ENCODE peak calls at places on chromosomes 11 and 22, in eight cellular contexts. One of them, this sample, is unnamed.

GRCh38 chr11:73787643-73788537 is at the start of gene MRPL48:
- DNase-seq in astrocyte of the spinal cord: peak; percentile 95
- DNase-seq in PC-9: peak; percentile 88
- DNase-seq in colonic mucosa: peak; percentile 95
- DNase-seq in psoas muscle: peak; percentile 93
- DNase-seq in suprapubic skin: peak; percentile 92
- DNase-seq in kidney: peak; percentile 96
- DNase-seq in HFF-Myc: peak; percentile 85
- DNase-seq in this sample: peak; percentile 95

GRCh38 chr22:23105919-23106853 is 35.6 kb downstream of the RSPH14 start:
- DNase-seq in astrocyte of the spinal cord: no peak
- DNase-seq in PC-9: no peak
- DNase-seq in colonic mucosa: no peak
- DNase-seq in psoas muscle: no peak
- DNase-seq in suprapubic skin: no peak
- DNase-seq in kidney: no peak
- DNase-seq in HFF-Myc: no peak
- DNase-seq in this sample: no peak

GRCh38 chr11:121523581-121524232 is 70.9 kb upstream of the SORL1-AS1 start:
- DNase-seq in astrocyte of the spinal cord: no peak
- DNase-seq in PC-9: no peak
- DNase-seq in colonic mucosa: no peak
- DNase-seq in psoas muscle: no peak
- DNase-seq in suprapubic skin: no peak
- DNase-seq in kidney: no peak
- DNase-seq in HFF-Myc: no peak
- DNase-seq in this sample: peak; percentile 59

GRCh38 chr22:19066531-19067271 is 55.5 kb downstream of the DGCR2 start:
- DNase-seq in astrocyte of the spinal cord: peak; percentile 64
- DNase-seq in PC-9: no peak
- DNase-seq in colonic mucosa: no peak
- DNase-seq in psoas muscle: peak; percentile 42
- DNase-seq in suprapubic skin: no peak
- DNase-seq in kidney: no peak
- DNase-seq in HFF-Myc: no peak
- DNase-seq in this sample: peak; percentile 79

GRCh38 chr11:19683141-19683805 is 29.4 kb upstream of the NAV2 start:
- DNase-seq in astrocyte of the spinal cord: no peak
- DNase-seq in PC-9: no peak
- DNase-seq in colonic mucosa: no peak
- DNase-seq in psoas muscle: peak; percentile 78
- DNase-seq in suprapubic skin: peak; percentile 77
- DNase-seq in kidney: peak; percentile 76
- DNase-seq in HFF-Myc: no peak
- DNase-seq in this sample: no peak

GRCh38 chr11:134749040-134749586 is 337.1 kb upstream of the B3GAT1 start:
- DNase-seq in astrocyte of the spinal cord: no peak
- DNase-seq in PC-9: no peak
- DNase-seq in colonic mucosa: no peak
- DNase-seq in psoas muscle: no peak
- DNase-seq in suprapubic skin: no peak
- DNase-seq in kidney: no peak
- DNase-seq in HFF-Myc: no peak
- DNase-seq in this sample: peak; percentile 42

GRCh38 chr11:78138694-78139421 is 568 bp downstream of the ALG8 start:
- DNase-seq in astrocyte of the spinal cord: peak; percentile 15
- DNase-seq in PC-9: peak; percentile 60
- DNase-seq in colonic mucosa: peak; percentile 50
- DNase-seq in psoas muscle: no peak
- DNase-seq in suprapubic skin: no peak
- DNase-seq in kidney: no peak
- DNase-seq in HFF-Myc: no peak
- DNase-seq in this sample: no peak

GRCh38 chr11:82085493-82085892 is 648.2 kb downstream of the FAM181B start:
- DNase-seq in astrocyte of the spinal cord: no peak
- DNase-seq in PC-9: no peak
- DNase-seq in colonic mucosa: no peak
- DNase-seq in psoas muscle: no peak
- DNase-seq in suprapubic skin: no peak
- DNase-seq in kidney: no peak
- DNase-seq in HFF-Myc: no peak
- DNase-seq in this sample: no peak

GRCh38 chr11:64881476-64881875 is 3.1 kb upstream of the EHD1 start:
- DNase-seq in astrocyte of the spinal cord: no peak
- DNase-seq in PC-9: no peak
- DNase-seq in colonic mucosa: no peak
- DNase-seq in psoas muscle: no peak
- DNase-seq in suprapubic skin: no peak
- DNase-seq in kidney: peak; percentile 55
- DNase-seq in HFF-Myc: no peak
- DNase-seq in this sample: no peak

GRCh38 chr11:96306933-96307747 is 35.9 kb downstream of the MAML2 start:
- DNase-seq in astrocyte of the spinal cord: peak; percentile 99
- DNase-seq in PC-9: peak; percentile 100
- DNase-seq in colonic mucosa: peak; percentile 94
- DNase-seq in psoas muscle: peak; percentile 60
- DNase-seq in suprapubic skin: peak; percentile 94
- DNase-seq in kidney: peak; percentile 72
- DNase-seq in HFF-Myc: peak; percentile 99
- DNase-seq in this sample: peak; percentile 94

GRCh38 chr11:66509131-66509561 is 1.3 kb upstream of the BBS1 start:
- DNase-seq in astrocyte of the spinal cord: no peak
- DNase-seq in PC-9: no peak
- DNase-seq in colonic mucosa: no peak
- DNase-seq in psoas muscle: no peak
- DNase-seq in suprapubic skin: no peak
- DNase-seq in kidney: no peak
- DNase-seq in HFF-Myc: no peak
- DNase-seq in this sample: no peak

GRCh38 chr11:16215352-16215751 is 141.0 kb downstream of the SOX6 start:
- DNase-seq in astrocyte of the spinal cord: no peak
- DNase-seq in PC-9: no peak
- DNase-seq in colonic mucosa: no peak
- DNase-seq in psoas muscle: no peak
- DNase-seq in suprapubic skin: no peak
- DNase-seq in kidney: no peak
- DNase-seq in HFF-Myc: no peak
- DNase-seq in this sample: no peak

GRCh38 chr11:34613462-34614183 is 7.3 kb upstream of the EHF start:
- DNase-seq in astrocyte of the spinal cord: no peak
- DNase-seq in PC-9: no peak
- DNase-seq in colonic mucosa: peak; percentile 4
- DNase-seq in psoas muscle: no peak
- DNase-seq in suprapubic skin: no peak
- DNase-seq in kidney: no peak
- DNase-seq in HFF-Myc: no peak
- DNase-seq in this sample: no peak

GRCh38 chr11:130211781-130212401 is 52.3 kb downstream of the ST14 start:
- DNase-seq in astrocyte of the spinal cord: no peak
- DNase-seq in PC-9: no peak
- DNase-seq in colonic mucosa: peak; percentile 18
- DNase-seq in psoas muscle: no peak
- DNase-seq in suprapubic skin: peak; percentile 44
- DNase-seq in kidney: peak; percentile 56
- DNase-seq in HFF-Myc: no peak
- DNase-seq in this sample: peak; percentile 83

GRCh38 chr22:29877620-29878019 is 5.4 kb upstream of the MTMR3 start:
- DNase-seq in astrocyte of the spinal cord: peak; percentile 48
- DNase-seq in PC-9: no peak
- DNase-seq in colonic mucosa: no peak
- DNase-seq in psoas muscle: no peak
- DNase-seq in suprapubic skin: no peak
- DNase-seq in kidney: no peak
- DNase-seq in HFF-Myc: no peak
- DNase-seq in this sample: no peak

GRCh38 chr11:106271686-106272085 is 194.2 kb downstream of the AASDHPPT start:
- DNase-seq in astrocyte of the spinal cord: peak; percentile 19
- DNase-seq in PC-9: no peak
- DNase-seq in colonic mucosa: no peak
- DNase-seq in psoas muscle: no peak
- DNase-seq in suprapubic skin: no peak
- DNase-seq in kidney: no peak
- DNase-seq in HFF-Myc: no peak
- DNase-seq in this sample: no peak

GRCh38 chr22:37659897-37660708 is 1.6 kb downstream of the PDXP start:
- DNase-seq in astrocyte of the spinal cord: no peak
- DNase-seq in PC-9: no peak
- DNase-seq in colonic mucosa: peak; percentile 69
- DNase-seq in psoas muscle: no peak
- DNase-seq in suprapubic skin: no peak
- DNase-seq in kidney: no peak
- DNase-seq in HFF-Myc: no peak
- DNase-seq in this sample: no peak

GRCh38 chr22:47270463-47271135 is 508.1 kb downstream of the TBC1D22A start:
- DNase-seq in astrocyte of the spinal cord: no peak
- DNase-seq in PC-9: no peak
- DNase-seq in colonic mucosa: no peak
- DNase-seq in psoas muscle: no peak
- DNase-seq in suprapubic skin: peak; percentile 28
- DNase-seq in kidney: no peak
- DNase-seq in HFF-Myc: no peak
- DNase-seq in this sample: no peak

GRCh38 chr11:11078344-11078743 is 220.5 kb upstream of the ZBED5 start:
- DNase-seq in astrocyte of the spinal cord: peak; percentile 2
- DNase-seq in PC-9: no peak
- DNase-seq in colonic mucosa: no peak
- DNase-seq in psoas muscle: no peak
- DNase-seq in suprapubic skin: no peak
- DNase-seq in kidney: no peak
- DNase-seq in HFF-Myc: no peak
- DNase-seq in this sample: no peak

GRCh38 chr11:30852645-30853044 is 266.5 kb upstream of the MPPED2 start:
- DNase-seq in astrocyte of the spinal cord: no peak
- DNase-seq in PC-9: no peak
- DNase-seq in colonic mucosa: no peak
- DNase-seq in psoas muscle: no peak
- DNase-seq in suprapubic skin: no peak
- DNase-seq in kidney: no peak
- DNase-seq in HFF-Myc: no peak
- DNase-seq in this sample: no peak

GRCh38 chr11:30859709-30860108 is 273.6 kb upstream of the MPPED2 start:
- DNase-seq in astrocyte of the spinal cord: no peak
- DNase-seq in PC-9: no peak
- DNase-seq in colonic mucosa: no peak
- DNase-seq in psoas muscle: no peak
- DNase-seq in suprapubic skin: no peak
- DNase-seq in kidney: no peak
- DNase-seq in HFF-Myc: no peak
- DNase-seq in this sample: no peak

GRCh38 chr11:30853470-30853869 is 267.3 kb upstream of the MPPED2 start:
- DNase-seq in astrocyte of the spinal cord: no peak
- DNase-seq in PC-9: no peak
- DNase-seq in colonic mucosa: no peak
- DNase-seq in psoas muscle: no peak
- DNase-seq in suprapubic skin: no peak
- DNase-seq in kidney: no peak
- DNase-seq in HFF-Myc: no peak
- DNase-seq in this sample: no peak

GRCh38 chr11:30852091-30852490 is 265.9 kb upstream of the MPPED2 start:
- DNase-seq in astrocyte of the spinal cord: no peak
- DNase-seq in PC-9: no peak
- DNase-seq in colonic mucosa: no peak
- DNase-seq in psoas muscle: no peak
- DNase-seq in suprapubic skin: no peak
- DNase-seq in kidney: no peak
- DNase-seq in HFF-Myc: no peak
- DNase-seq in this sample: no peak

GRCh38 chr11:30855383-30856006 is 269.3 kb upstream of the MPPED2 start:
- DNase-seq in astrocyte of the spinal cord: peak; percentile 15
- DNase-seq in PC-9: no peak
- DNase-seq in colonic mucosa: no peak
- DNase-seq in psoas muscle: no peak
- DNase-seq in suprapubic skin: no peak
- DNase-seq in kidney: no peak
- DNase-seq in HFF-Myc: no peak
- DNase-seq in this sample: no peak
- TF ChIP-seq CTCF in astrocyte of the spinal cord: no peak
- TF ChIP-seq CTCF in PC-9: peak; percentile 63
- TF ChIP-seq CTCF in colonic mucosa: peak; percentile 23
- TF ChIP-seq CTCF in psoas muscle: peak; percentile 67
- TF ChIP-seq CTCF in suprapubic skin: peak; percentile 8
- TF ChIP-seq CTCF in kidney: no peak
- TF ChIP-seq CTCF in HFF-Myc: no peak
- TF ChIP-seq CTCF in this sample: peak; percentile 43

GRCh38 chr22:34414467-34415440 is 494.5 kb upstream of the LARGE1 start:
- DNase-seq in astrocyte of the spinal cord: no peak
- DNase-seq in PC-9: peak; percentile 62
- DNase-seq in colonic mucosa: peak; percentile 62
- DNase-seq in psoas muscle: no peak
- DNase-seq in suprapubic skin: no peak
- DNase-seq in kidney: no peak
- DNase-seq in HFF-Myc: peak; percentile 3
- DNase-seq in this sample: no peak
- TF ChIP-seq CTCF in astrocyte of the spinal cord: no peak
- TF ChIP-seq CTCF in PC-9: peak; percentile 82
- TF ChIP-seq CTCF in colonic mucosa: peak; percentile 35
- TF ChIP-seq CTCF in psoas muscle: no peak
- TF ChIP-seq CTCF in suprapubic skin: peak; percentile 58
- TF ChIP-seq CTCF in kidney: peak; percentile 86
- TF ChIP-seq CTCF in HFF-Myc: peak; percentile 19
- TF ChIP-seq CTCF in this sample: peak; percentile 36

DNA sequence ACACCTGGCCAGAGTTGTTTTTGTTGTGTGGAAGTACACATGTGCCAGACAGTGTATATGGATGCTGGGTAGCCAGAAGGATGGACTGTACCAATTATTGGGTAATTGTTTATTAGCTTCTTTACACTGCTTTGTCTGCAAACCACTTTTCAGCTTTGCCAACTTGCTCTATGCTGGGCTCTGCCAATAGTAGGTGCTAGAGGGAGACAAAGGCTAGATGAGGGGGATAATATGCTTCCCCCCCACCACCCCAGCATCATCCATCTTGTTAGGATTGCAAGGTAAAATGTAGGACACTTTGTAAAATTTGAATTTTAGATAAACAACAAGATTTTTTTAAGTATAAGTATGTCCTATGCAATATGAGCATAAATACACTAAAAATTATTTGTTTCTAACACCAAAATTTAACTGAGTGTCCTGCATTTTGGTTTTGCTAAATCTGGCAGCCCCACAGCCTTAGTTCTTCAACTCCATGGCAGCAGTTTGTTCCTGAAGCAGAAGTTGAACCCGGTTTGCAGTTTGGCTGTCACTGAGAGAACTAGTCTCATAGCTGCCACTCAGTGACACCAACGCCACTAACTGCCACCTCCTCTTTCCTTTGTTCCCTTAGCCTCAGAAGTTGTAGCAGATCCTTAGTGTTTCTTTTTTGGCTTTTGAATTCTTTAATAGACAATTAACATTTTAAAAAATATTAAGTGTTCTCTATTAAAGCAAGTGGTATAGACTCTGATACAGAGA is 78.8 kb downstream of the CCDC81 start:
- DNase-seq in astrocyte of the spinal cord: no peak
- DNase-seq in PC-9: no peak
- DNase-seq in colonic mucosa: no peak
- DNase-seq in psoas muscle: no peak
- DNase-seq in suprapubic skin: no peak
- DNase-seq in kidney: no peak
- DNase-seq in HFF-Myc: no peak
- DNase-seq in this sample: no peak
- TF ChIP-seq CTCF in astrocyte of the spinal cord: no peak
- TF ChIP-seq CTCF in PC-9: no peak
- TF ChIP-seq CTCF in colonic mucosa: no peak
- TF ChIP-seq CTCF in psoas muscle: no peak
- TF ChIP-seq CTCF in suprapubic skin: no peak
- TF ChIP-seq CTCF in kidney: no peak
- TF ChIP-seq CTCF in HFF-Myc: peak; percentile 12
- TF ChIP-seq CTCF in this sample: no peak

GRCh38 chr11:1451781-1452470 is 34.7 kb downstream of the MOB2 start:
- DNase-seq in astrocyte of the spinal cord: no peak
- DNase-seq in PC-9: no peak
- DNase-seq in colonic mucosa: no peak
- DNase-seq in psoas muscle: no peak
- DNase-seq in suprapubic skin: no peak
- DNase-seq in kidney: no peak
- DNase-seq in HFF-Myc: no peak
- DNase-seq in this sample: no peak
- TF ChIP-seq CTCF in astrocyte of the spinal cord: no peak
- TF ChIP-seq CTCF in PC-9: no peak
- TF ChIP-seq CTCF in colonic mucosa: no peak
- TF ChIP-seq CTCF in psoas muscle: no peak
- TF ChIP-seq CTCF in suprapubic skin: no peak
- TF ChIP-seq CTCF in kidney: no peak
- TF ChIP-seq CTCF in HFF-Myc: no peak
- TF ChIP-seq CTCF in this sample: no peak

This sample was measured in osteocyte.